ENCODE peak calls at places on chromosome 6, in nine cellular contexts. C, P, N, M, Q, F, B, R and H are unnamed samples.
A peak's percentile ranks its signal among the peaks of the same experiment; 100 is the strongest.

GRCh38 chr6:130843575-130844320 is 16.5 kb downstream of the SMLR1 start:
- DNase-seq in F (peak; percentile 19), B (peak; percentile 39), M (peak; percentile 63), Q (peak; percentile 16), P (no peak), R (peak; percentile 49), N (no peak), C (no peak), H (no peak)

GRCh38 chr6:99568103-99568933 is at the start of gene CCNC:
- DNase-seq in M (peak; percentile 96), B (peak; percentile 95), N (peak; percentile 81), P (peak; percentile 97), C (peak; percentile 93), R (peak; percentile 96), F (peak; percentile 95), Q (peak; percentile 97), H (peak; percentile 78)

GRCh38 chr6:98747246-98747645 is 87.1 kb upstream of the POU3F2 start:
- DNase-seq in Q (no peak), F (no peak), C (no peak), M (no peak), B (peak; percentile 37), P (no peak), R (no peak), N (no peak), H (no peak)

GRCh38 chr6:71524201-71524600 is 235.6 kb downstream of the OGFRL1 start:
- DNase-seq in Q (no peak), P (no peak), M (no peak), R (no peak), F (no peak), C (no peak), N (no peak), B (no peak), H (no peak)

GRCh38 chr6:80233955-80234354 is 127.5 kb downstream of the BCKDHB start:
- DNase-seq in R (no peak), N (no peak), M (no peak), B (no peak), P (no peak), C (no peak), F (no peak), Q (no peak), H (no peak)

GRCh38 chr6:32947552-32948465 is 5.1 kb downstream of the HLA-DMA start:
- DNase-seq in Q (peak; percentile 62), B (peak; percentile 29), P (peak; percentile 63), N (no peak), M (peak; percentile 60), R (peak; percentile 43), F (no peak), C (no peak), H (no peak)

GRCh38 chr6:22343864-22344263 is 47.0 kb upstream of the PRL start:
- DNase-seq in B (no peak), M (no peak), F (no peak), R (no peak), P (no peak), C (no peak), Q (no peak), N (no peak), H (no peak)

GRCh38 chr6:96620851-96621250 is 57.9 kb downstream of the FHL5 start:
- DNase-seq in C (no peak), R (no peak), M (no peak), F (no peak), B (no peak), P (no peak), N (no peak), Q (no peak), H (no peak)

GRCh38 chr6:75711173-75711572 is 37.9 kb upstream of the MYO6 start:
- DNase-seq in P (no peak), C (no peak), B (no peak), N (no peak), Q (no peak), F (no peak), M (no peak), R (no peak), H (no peak)

GRCh38 chr6:74343804-74344203 is 647.8 kb downstream of the CD109 start:
- DNase-seq in P (no peak), C (no peak), N (no peak), Q (no peak), R (no peak), M (peak; percentile 18), B (peak; percentile 14), F (no peak), H (no peak)

GRCh38 chr6:101294676-101295075 is 98.8 kb upstream of the GRIK2 start:
- DNase-seq in Q (peak; percentile 18), M (peak; percentile 15), P (no peak), R (no peak), C (no peak), B (no peak), F (peak; percentile 38), N (no peak), H (no peak)

GRCh38 chr6:17600527-17601388 is 656 bp downstream of the FAM8A1 start:
- DNase-seq in P (peak; percentile 81), C (peak; percentile 44), B (peak; percentile 42), R (peak; percentile 77), F (no peak), M (peak; percentile 46), N (no peak), Q (peak; percentile 33), H (no peak)

GRCh38 chr6:711925-712324 is 19.0 kb upstream of the EXOC2 start:
- DNase-seq in M (peak; percentile 11), F (no peak), R (no peak), C (no peak), P (no peak), B (no peak), N (no peak), Q (no peak), H (no peak)

GRCh38 chr6:12381587-12381986 is 91.4 kb downstream of the EDN1 start:
- DNase-seq in Q (no peak), F (peak; percentile 42), M (peak; percentile 44), N (peak; percentile 34), R (no peak), C (no peak), B (no peak), P (no peak), H (no peak)